ENCODE peak calls at places on chromosomes 11 and 22, in ten cellular contexts. One of them, this sample, is unnamed.

GRCh38 chr22:36816635-36817428 is at the start of gene PVALB:
- DNase-seq in spleen: no peak
- DNase-seq in lower leg skin: no peak
- DNase-seq in testis: peak
- DNase-seq in transverse colon: no peak
- DNase-seq in heart left ventricle: peak
- DNase-seq in ovary: peak
- DNase-seq in H54: no peak
- DNase-seq in HCT116: no peak
- DNase-seq in esophagus squamous epithelium: no peak
- DNase-seq in this sample: peak

GRCh38 chr22:29907753-29908515 is 25.0 kb downstream of the MTMR3 start:
- DNase-seq in spleen: no peak
- DNase-seq in lower leg skin: peak
- DNase-seq in testis: peak
- DNase-seq in transverse colon: peak
- DNase-seq in heart left ventricle: peak
- DNase-seq in ovary: peak
- DNase-seq in H54: peak
- DNase-seq in HCT116: peak
- DNase-seq in esophagus squamous epithelium: no peak
- DNase-seq in this sample: peak

GRCh38 chr22:30982501-30982900 is 13.4 kb downstream of the TUG1 start:
- DNase-seq in spleen: no peak
- DNase-seq in lower leg skin: no peak
- DNase-seq in testis: no peak
- DNase-seq in transverse colon: no peak
- DNase-seq in heart left ventricle: no peak
- DNase-seq in ovary: no peak
- DNase-seq in H54: no peak
- DNase-seq in HCT116: no peak
- DNase-seq in esophagus squamous epithelium: no peak
- DNase-seq in this sample: no peak

GRCh38 chr22:43012390-43012789 is 2.6 kb downstream of the PACSIN2 start:
- DNase-seq in spleen: no peak
- DNase-seq in lower leg skin: no peak
- DNase-seq in testis: no peak
- DNase-seq in transverse colon: no peak
- DNase-seq in heart left ventricle: no peak
- DNase-seq in ovary: no peak
- DNase-seq in H54: no peak
- DNase-seq in HCT116: no peak
- DNase-seq in esophagus squamous epithelium: no peak
- DNase-seq in this sample: no peak

GRCh38 chr11:127789887-127790286 is 789.3 kb upstream of the KIRREL3 start:
- DNase-seq in spleen: no peak
- DNase-seq in lower leg skin: no peak
- DNase-seq in testis: no peak
- DNase-seq in transverse colon: peak
- DNase-seq in heart left ventricle: no peak
- DNase-seq in ovary: no peak
- DNase-seq in H54: no peak
- DNase-seq in HCT116: no peak
- DNase-seq in esophagus squamous epithelium: no peak
- DNase-seq in this sample: peak

GRCh38 chr22:30347255-30347892 is 9.3 kb downstream of the SF3A1 start:
- DNase-seq in spleen: no peak
- DNase-seq in lower leg skin: no peak
- DNase-seq in testis: no peak
- DNase-seq in transverse colon: no peak
- DNase-seq in heart left ventricle: no peak
- DNase-seq in ovary: no peak
- DNase-seq in H54: no peak
- DNase-seq in HCT116: no peak
- DNase-seq in esophagus squamous epithelium: no peak
- DNase-seq in this sample: no peak

GRCh38 chr11:60175860-60176275 is 7.0 kb downstream of the MS4A6A start:
- DNase-seq in spleen: no peak
- DNase-seq in lower leg skin: no peak
- DNase-seq in testis: no peak
- DNase-seq in transverse colon: no peak
- DNase-seq in heart left ventricle: no peak
- DNase-seq in ovary: no peak
- DNase-seq in H54: no peak
- DNase-seq in HCT116: no peak
- DNase-seq in esophagus squamous epithelium: no peak
- DNase-seq in this sample: no peak

GRCh38 chr11:34203377-34203801 is 98.0 kb downstream of the NAT10 start:
- DNase-seq in spleen: no peak
- DNase-seq in lower leg skin: no peak
- DNase-seq in testis: no peak
- DNase-seq in transverse colon: no peak
- DNase-seq in heart left ventricle: no peak
- DNase-seq in ovary: no peak
- DNase-seq in H54: no peak
- DNase-seq in HCT116: no peak
- DNase-seq in esophagus squamous epithelium: no peak
- DNase-seq in this sample: no peak

GRCh38 chr22:46116491-46116958 is 33.8 kb upstream of the PPARA start:
- DNase-seq in spleen: peak
- DNase-seq in lower leg skin: peak
- DNase-seq in testis: peak
- DNase-seq in transverse colon: peak
- DNase-seq in heart left ventricle: peak
- DNase-seq in ovary: peak
- DNase-seq in H54: peak
- DNase-seq in HCT116: peak
- DNase-seq in esophagus squamous epithelium: peak
- DNase-seq in this sample: peak

GRCh38 chr22:16915711-16916110 is 90.5 kb upstream of the XKR3 start:
- DNase-seq in spleen: no peak
- DNase-seq in lower leg skin: no peak
- DNase-seq in testis: no peak
- DNase-seq in transverse colon: no peak
- DNase-seq in heart left ventricle: no peak
- DNase-seq in ovary: no peak
- DNase-seq in H54: peak
- DNase-seq in HCT116: no peak
- DNase-seq in esophagus squamous epithelium: no peak
- DNase-seq in this sample: no peak

GRCh38 chr11:73315288-73316020 is 7.4 kb downstream of the ARHGEF17 start:
- DNase-seq in spleen: no peak
- DNase-seq in lower leg skin: no peak
- DNase-seq in testis: no peak
- DNase-seq in transverse colon: no peak
- DNase-seq in heart left ventricle: no peak
- DNase-seq in ovary: no peak
- DNase-seq in H54: no peak
- DNase-seq in HCT116: no peak
- DNase-seq in esophagus squamous epithelium: no peak
- DNase-seq in this sample: no peak

GRCh38 chr22:27474711-27475547 is 326.6 kb downstream of the MN1 start:
- DNase-seq in spleen: no peak
- DNase-seq in lower leg skin: no peak
- DNase-seq in testis: no peak
- DNase-seq in transverse colon: no peak
- DNase-seq in heart left ventricle: no peak
- DNase-seq in ovary: peak
- DNase-seq in H54: peak
- DNase-seq in HCT116: peak
- DNase-seq in esophagus squamous epithelium: no peak
- DNase-seq in this sample: peak

GRCh38 chr22:25110846-25111578 is 88.6 kb upstream of the CRYBB3 start:
- DNase-seq in spleen: peak
- DNase-seq in lower leg skin: peak
- DNase-seq in testis: peak
- DNase-seq in transverse colon: peak
- DNase-seq in heart left ventricle: peak
- DNase-seq in ovary: peak
- DNase-seq in H54: peak
- DNase-seq in HCT116: peak
- DNase-seq in esophagus squamous epithelium: no peak
- DNase-seq in this sample: peak

GRCh38 chr22:25111579-25112517 is 87.8 kb upstream of the CRYBB3 start:
- DNase-seq in spleen: no peak
- DNase-seq in lower leg skin: no peak
- DNase-seq in testis: peak
- DNase-seq in transverse colon: peak
- DNase-seq in heart left ventricle: peak
- DNase-seq in ovary: no peak
- DNase-seq in H54: no peak
- DNase-seq in HCT116: no peak
- DNase-seq in esophagus squamous epithelium: no peak
- DNase-seq in this sample: peak

GRCh38 chr22:25114369-25115362 is 85.0 kb upstream of the CRYBB3 start:
- DNase-seq in spleen: no peak
- DNase-seq in lower leg skin: no peak
- DNase-seq in testis: no peak
- DNase-seq in transverse colon: no peak
- DNase-seq in heart left ventricle: no peak
- DNase-seq in ovary: no peak
- DNase-seq in H54: no peak
- DNase-seq in HCT116: no peak
- DNase-seq in esophagus squamous epithelium: no peak
- DNase-seq in this sample: no peak

GRCh38 chr22:25113316-25113721 is 86.3 kb upstream of the CRYBB3 start:
- DNase-seq in spleen: no peak
- DNase-seq in lower leg skin: no peak
- DNase-seq in testis: no peak
- DNase-seq in transverse colon: peak
- DNase-seq in heart left ventricle: no peak
- DNase-seq in ovary: no peak
- DNase-seq in H54: no peak
- DNase-seq in HCT116: no peak
- DNase-seq in esophagus squamous epithelium: no peak
- DNase-seq in this sample: no peak

DNA sequence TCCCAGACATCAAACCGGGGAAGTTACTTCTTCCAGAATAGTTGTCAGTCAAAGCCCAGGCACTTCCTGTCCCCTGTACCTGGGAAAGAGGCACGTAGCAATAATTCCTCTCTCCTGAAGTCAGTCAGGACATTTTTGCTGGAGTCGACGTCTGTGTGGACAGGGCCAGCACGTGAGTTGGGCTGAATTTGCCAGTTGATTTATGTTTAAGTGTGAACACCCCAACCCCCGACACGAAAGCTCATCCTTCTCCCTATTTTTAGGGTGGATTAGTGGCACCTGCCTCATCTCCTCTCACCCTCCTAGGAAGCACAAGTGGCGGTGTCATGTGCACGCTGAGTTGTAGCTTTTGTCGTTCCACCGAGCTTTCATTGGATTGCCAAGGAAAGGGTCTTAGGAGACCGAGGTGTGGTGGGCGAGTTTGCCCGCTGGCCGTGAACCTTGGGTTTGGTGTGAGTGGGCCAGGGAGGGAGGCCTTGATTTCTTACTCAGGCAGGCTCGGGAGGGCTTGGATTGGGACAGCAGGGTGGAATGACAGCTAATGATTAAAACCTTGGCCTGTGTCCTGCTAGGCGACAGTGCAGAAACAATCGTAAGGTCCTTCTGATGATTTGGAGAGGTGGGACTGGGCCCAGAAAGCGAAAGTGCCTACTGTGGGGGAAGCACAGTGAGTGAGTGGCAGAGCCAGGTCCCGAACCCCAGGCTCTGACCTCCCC is 87.0 kb upstream of the CRYBB3 start:
- DNase-seq in spleen: no peak
- DNase-seq in lower leg skin: no peak
- DNase-seq in testis: no peak
- DNase-seq in transverse colon: no peak
- DNase-seq in heart left ventricle: no peak
- DNase-seq in ovary: no peak
- DNase-seq in H54: no peak
- DNase-seq in HCT116: no peak
- DNase-seq in esophagus squamous epithelium: no peak
- DNase-seq in this sample: peak
- TF ChIP-seq POLR2A in spleen: no peak
- TF ChIP-seq POLR2A in lower leg skin: no peak
- TF ChIP-seq POLR2A in testis: no peak
- TF ChIP-seq POLR2A in transverse colon: no peak
- TF ChIP-seq POLR2A in heart left ventricle: no peak
- TF ChIP-seq POLR2A in ovary: no peak
- TF ChIP-seq POLR2A in H54: no peak
- TF ChIP-seq POLR2A in HCT116: no peak
- TF ChIP-seq POLR2A in esophagus squamous epithelium: no peak
- TF ChIP-seq POLR2A in this sample: no peak

GRCh38 chr11:72102946-72103753 is at the start of gene LAMTOR1:
- DNase-seq in spleen: peak
- DNase-seq in lower leg skin: peak
- DNase-seq in testis: peak
- DNase-seq in transverse colon: peak
- DNase-seq in heart left ventricle: peak
- DNase-seq in ovary: peak
- DNase-seq in H54: peak
- DNase-seq in HCT116: peak
- DNase-seq in esophagus squamous epithelium: peak
- DNase-seq in this sample: peak
- TF ChIP-seq POLR2A in spleen: peak
- TF ChIP-seq POLR2A in lower leg skin: peak
- TF ChIP-seq POLR2A in testis: peak
- TF ChIP-seq POLR2A in transverse colon: peak
- TF ChIP-seq POLR2A in heart left ventricle: peak
- TF ChIP-seq POLR2A in ovary: peak
- TF ChIP-seq POLR2A in H54: peak
- TF ChIP-seq POLR2A in HCT116: no peak
- TF ChIP-seq POLR2A in esophagus squamous epithelium: no peak
- TF ChIP-seq POLR2A in this sample: peak

DNA sequence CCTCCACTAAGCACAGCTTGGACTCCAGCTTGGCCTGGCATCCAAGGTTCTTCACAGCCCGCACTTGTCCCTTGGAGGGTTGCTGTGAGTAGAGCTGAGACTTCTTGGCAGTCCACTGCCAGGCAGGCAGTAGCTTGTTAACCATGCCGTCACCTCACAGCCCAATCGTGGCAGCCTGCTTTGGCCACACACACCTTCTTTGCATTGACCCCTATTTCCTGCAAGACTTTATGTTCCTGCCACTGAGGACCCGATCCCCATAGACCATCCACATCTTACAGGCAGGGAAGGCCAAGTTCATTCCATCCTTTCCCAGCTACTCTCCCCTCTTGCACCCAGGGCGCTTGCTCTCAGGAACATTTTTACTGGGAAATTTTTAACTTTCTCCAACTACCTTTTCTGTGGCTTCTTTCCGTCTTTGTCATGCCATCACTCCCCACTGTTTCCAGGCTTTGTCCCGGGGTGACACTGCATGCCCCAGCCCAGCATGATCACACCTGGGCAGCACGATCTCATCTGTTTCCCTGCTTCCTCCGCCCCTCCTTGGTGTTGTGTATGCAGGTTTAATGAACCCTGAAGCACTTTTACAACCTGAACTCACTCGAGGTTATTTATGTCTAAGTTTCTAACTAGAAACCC is 2.6 kb upstream of the PYGM start:
- DNase-seq in spleen: peak
- DNase-seq in lower leg skin: peak
- DNase-seq in testis: no peak
- DNase-seq in transverse colon: no peak
- DNase-seq in heart left ventricle: no peak
- DNase-seq in ovary: no peak
- DNase-seq in H54: no peak
- DNase-seq in HCT116: no peak
- DNase-seq in esophagus squamous epithelium: no peak
- DNase-seq in this sample: peak
- TF ChIP-seq POLR2A in spleen: no peak
- TF ChIP-seq POLR2A in lower leg skin: no peak
- TF ChIP-seq POLR2A in testis: no peak
- TF ChIP-seq POLR2A in transverse colon: no peak
- TF ChIP-seq POLR2A in heart left ventricle: no peak
- TF ChIP-seq POLR2A in ovary: no peak
- TF ChIP-seq POLR2A in H54: no peak
- TF ChIP-seq POLR2A in HCT116: no peak
- TF ChIP-seq POLR2A in esophagus squamous epithelium: no peak
- TF ChIP-seq POLR2A in this sample: no peak

GRCh38 chr11:65870307-65870658 is 2.3 kb downstream of the EFEMP2 start:
- DNase-seq in spleen: peak
- DNase-seq in lower leg skin: no peak
- DNase-seq in testis: no peak
- DNase-seq in transverse colon: no peak
- DNase-seq in heart left ventricle: peak
- DNase-seq in ovary: no peak
- DNase-seq in H54: no peak
- DNase-seq in HCT116: no peak
- DNase-seq in esophagus squamous epithelium: no peak
- DNase-seq in this sample: peak
- TF ChIP-seq POLR2A in spleen: no peak
- TF ChIP-seq POLR2A in lower leg skin: no peak
- TF ChIP-seq POLR2A in testis: no peak
- TF ChIP-seq POLR2A in transverse colon: no peak
- TF ChIP-seq POLR2A in heart left ventricle: no peak
- TF ChIP-seq POLR2A in ovary: no peak
- TF ChIP-seq POLR2A in H54: no peak
- TF ChIP-seq POLR2A in HCT116: no peak
- TF ChIP-seq POLR2A in esophagus squamous epithelium: no peak
- TF ChIP-seq POLR2A in this sample: no peak